ENCODE peak calls at places on chromosomes 1 and 21, in nine cellular contexts. M, L, A, O, P, T, G, W and V are unnamed samples.

GRCh38 chr21:46295996-46296752 is 10.0 kb downstream of the YBEY start:
- DNase-seq in M (peak), L (peak), A (peak), O (peak), P (peak), T (peak), G (peak), W (peak), V (no peak)

GRCh38 chr1:184755226-184756065 is 788 bp upstream of the EDEM3 start:
- DNase-seq in M (no peak), L (peak), A (no peak), O (peak), P (no peak), T (no peak), G (no peak), W (peak), V (no peak)

GRCh38 chr1:167221126-167221803 is 579 bp downstream of the POU2F1 start:
- DNase-seq in M (peak), L (no peak), A (peak), O (peak), P (no peak), T (no peak), G (no peak), W (no peak), V (no peak)

GRCh38 chr1:237873487-237873927 is 17.2 kb downstream of the ZP4 start:
- DNase-seq in M (no peak), L (peak), A (no peak), O (no peak), P (no peak), T (no peak), G (peak), W (peak), V (no peak)

GRCh38 chr1:183995322-183996035 is 42.0 kb downstream of the COLGALT2 start:
- DNase-seq in M (no peak), L (peak), A (no peak), O (peak), P (no peak), T (no peak), G (peak), W (no peak), V (no peak)

GRCh38 chr1:3821004-3821933 is 25.0 kb upstream of the LRRC47 start:
- DNase-seq in M (no peak), L (no peak), A (no peak), O (no peak), P (peak), T (no peak), G (no peak), W (peak), V (peak)

GRCh38 chr21:42524341-42525227 is 10.9 kb downstream of the SLC37A1 start:
- DNase-seq in M (peak), L (peak), A (peak), O (peak), P (no peak), T (peak), G (peak), W (no peak), V (no peak)

GRCh38 chr1:167957710-167958109 is 20.8 kb upstream of the MPC2 start:
- DNase-seq in M (no peak), L (no peak), A (no peak), O (no peak), P (no peak), T (no peak), G (peak), W (no peak), V (no peak)

GRCh38 chr1:40783001-40783905 is at the start of gene KCNQ4:
- DNase-seq in M (no peak), L (no peak), A (peak), O (peak), P (peak), T (peak), G (no peak), W (peak), V (no peak)

GRCh38 chr1:2466834-2467554 is 9.1 kb upstream of the PLCH2 start:
- DNase-seq in M (no peak), L (no peak), A (no peak), O (no peak), P (no peak), T (peak), G (no peak), W (no peak), V (no peak)

GRCh38 chr1:170590921-170591705 is 59.1 kb downstream of the GORAB start:
- DNase-seq in M (no peak), L (no peak), A (no peak), O (no peak), P (no peak), T (no peak), G (no peak), W (no peak), V (no peak)

GRCh38 chr21:24903954-24904635 is 703.2 kb downstream of the MRPL39 start:
- DNase-seq in M (no peak), L (no peak), A (no peak), O (no peak), P (no peak), T (no peak), G (no peak), W (no peak), V (no peak)

GRCh38 chr21:34726627-34727337 is 58.0 kb downstream of the CLIC6 start:
- DNase-seq in M (no peak), L (no peak), A (no peak), O (no peak), P (no peak), T (no peak), G (peak), W (no peak), V (no peak)

GRCh38 chr1:36352141-36352909 is 28.9 kb upstream of the EVA1B start:
- DNase-seq in M (no peak), L (peak), A (no peak), O (no peak), P (no peak), T (no peak), G (peak), W (peak), V (no peak)

GRCh38 chr1:44707959-44708831 is 22.8 kb downstream of the RNU5D-1 start:
- DNase-seq in M (peak), L (peak), A (no peak), O (no peak), P (no peak), T (peak), G (peak), W (peak), V (no peak)

GRCh38 chr1:171877711-171878110 is 36.4 kb downstream of the DNM3 start:
- DNase-seq in M (no peak), L (no peak), A (no peak), O (peak), P (no peak), T (peak), G (no peak), W (no peak), V (no peak)

GRCh38 chr1:201539561-201540404 is 856 bp downstream of the NAV1 start:
- DNase-seq in M (peak), L (peak), A (peak), O (peak), P (peak), T (no peak), G (peak), W (peak), V (peak)

GRCh38 chr1:201537028-201537427 is 1.9 kb upstream of the NAV1 start:
- DNase-seq in M (no peak), L (no peak), A (no peak), O (no peak), P (no peak), T (no peak), G (no peak), W (no peak), V (no peak)

GRCh38 chr1:201537966-201538617 is 835 bp upstream of the NAV1 start:
- DNase-seq in M (no peak), L (no peak), A (no peak), O (peak), P (no peak), T (no peak), G (no peak), W (peak), V (no peak)

GRCh38 chr1:201537467-201537866 is 1.5 kb upstream of the NAV1 start:
- DNase-seq in M (no peak), L (no peak), A (no peak), O (no peak), P (no peak), T (no peak), G (no peak), W (no peak), V (no peak)

DNA sequence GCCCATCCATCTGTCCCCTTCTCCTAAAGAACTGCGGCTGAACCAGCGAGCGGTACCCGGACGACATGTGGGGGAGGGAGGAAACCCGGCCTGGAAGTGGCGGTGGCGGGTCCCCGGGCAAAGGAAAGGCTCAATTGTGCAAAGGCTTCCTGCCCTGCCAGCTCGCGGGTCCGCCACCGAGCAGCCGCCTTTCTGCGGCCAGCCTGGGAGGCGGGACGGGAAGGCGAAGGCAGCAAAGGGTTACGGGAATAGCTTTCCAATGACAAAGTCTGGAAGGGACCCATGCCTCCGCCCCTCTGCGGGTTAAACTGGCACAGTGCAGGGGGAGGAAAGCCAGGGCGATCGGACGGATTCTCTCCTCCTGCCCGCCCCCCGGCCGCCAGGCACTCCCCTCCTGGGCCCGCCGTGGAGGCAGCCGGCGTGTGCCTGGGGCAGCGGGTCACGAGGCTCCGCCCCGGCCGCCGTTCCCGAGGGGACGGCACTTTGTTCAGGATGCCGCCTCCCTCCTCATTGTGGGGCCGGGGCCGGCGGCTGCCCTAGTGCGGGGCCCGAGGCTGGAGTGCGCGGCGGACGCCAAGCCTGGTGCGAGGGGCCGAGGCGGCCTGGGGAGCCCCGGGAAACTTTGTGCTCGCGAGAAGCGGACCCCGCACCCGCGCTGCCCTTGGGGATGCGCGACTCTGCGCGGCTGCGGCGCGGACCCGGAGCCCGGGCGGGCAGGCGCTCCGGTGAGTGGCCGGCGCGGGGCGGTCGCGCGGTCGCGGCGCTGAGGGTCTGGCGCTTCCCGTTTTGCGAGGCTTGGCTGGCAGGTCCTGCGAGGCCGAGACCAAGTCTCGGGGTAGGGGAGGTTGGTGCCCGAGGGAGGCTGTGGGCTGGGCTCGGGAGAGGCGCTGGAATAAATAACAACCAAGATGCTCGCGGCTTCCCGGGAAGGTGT is at the start of gene NAV1:
- DNase-seq in M (peak), L (peak), A (peak), O (peak), P (peak), T (no peak), G (peak), W (peak), V (no peak)
- TF ChIP-seq CTCF in M (no peak), L (no peak), A (no peak), O (no peak), P (no peak), T (no peak), G (no peak), W (no peak), V (no peak)

GRCh38 chr21:27251752-27252151 is 284.9 kb upstream of the ADAMTS5 start:
- DNase-seq in M (no peak), L (no peak), A (no peak), O (no peak), P (no peak), T (no peak), G (no peak), W (no peak), V (no peak)
- TF ChIP-seq CTCF in M (no peak), L (no peak), A (no peak), O (no peak), P (no peak), T (no peak), G (no peak), W (no peak), V (no peak)

GRCh38 chr1:13548281-13548680 is 34.5 kb upstream of the LRRC38 start:
- DNase-seq in M (no peak), L (no peak), A (no peak), O (no peak), P (no peak), T (no peak), G (no peak), W (no peak), V (no peak)
- TF ChIP-seq CTCF in M (no peak), L (no peak), A (no peak), O (no peak), P (no peak), T (no peak), G (no peak), W (no peak), V (no peak)

GRCh38 chr1:1013922-1014617 is 773 bp downstream of the ISG15 start:
- DNase-seq in M (no peak), L (no peak), A (no peak), O (peak), P (peak), T (no peak), G (peak), W (peak), V (no peak)

GRCh38 chr1:1011388-1011949 is 1.8 kb upstream of the ISG15 start:
- DNase-seq in M (no peak), L (no peak), A (peak), O (no peak), P (no peak), T (no peak), G (no peak), W (no peak), V (no peak)

GRCh38 chr1:1013105-1013921 is at the start of gene ISG15:
- DNase-seq in M (peak), L (peak), A (peak), O (peak), P (peak), T (peak), G (peak), W (peak), V (no peak)

GRCh38 chr1:1019122-1019999 is 559 bp upstream of the AGRN start:
- DNase-seq in M (no peak), L (peak), A (peak), O (peak), P (peak), T (peak), G (peak), W (peak), V (no peak)

DNA sequence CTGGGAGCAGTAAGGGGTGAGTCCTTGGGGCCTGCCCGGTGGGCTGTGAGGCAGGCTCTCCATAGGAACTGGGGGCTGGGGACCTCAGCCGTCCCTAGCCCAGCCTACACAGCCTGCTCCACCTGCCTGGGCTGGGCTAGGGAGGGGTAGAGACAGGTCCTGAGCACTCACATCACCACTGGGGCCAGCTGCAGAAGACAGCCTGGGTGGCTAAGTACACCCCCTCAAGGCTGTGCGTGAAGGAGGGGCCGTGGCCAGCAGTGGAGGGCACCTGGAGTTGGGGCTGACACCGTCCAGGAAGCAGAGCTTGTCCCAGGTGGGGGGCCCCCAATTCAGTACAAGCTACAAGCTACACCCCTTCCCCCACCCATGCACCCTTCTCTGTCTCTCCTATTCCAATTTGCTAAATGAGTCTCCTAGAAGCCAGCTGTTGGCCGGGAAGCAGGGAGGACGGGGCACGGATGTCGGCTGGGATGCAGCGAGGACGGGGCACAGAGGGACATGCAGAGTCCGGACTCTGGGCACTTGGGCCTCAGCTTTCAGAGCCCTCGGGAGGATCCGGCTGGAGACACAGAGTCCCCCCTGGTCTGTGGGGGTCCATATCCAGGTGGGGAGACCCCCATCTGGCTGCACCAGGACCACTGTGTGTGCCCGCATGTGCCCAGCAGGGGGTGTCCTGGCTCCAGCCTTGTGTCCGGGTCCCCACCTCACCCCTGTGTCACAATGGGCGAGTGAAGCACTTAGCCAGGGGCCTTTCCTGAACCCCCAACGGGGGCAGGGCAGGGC is 1.8 kb downstream of the ISG15 start:
- DNase-seq in M (no peak), L (no peak), A (no peak), O (peak), P (peak), T (no peak), G (no peak), W (no peak), V (no peak)
- TF ChIP-seq CTCF in M (no peak), L (peak), A (no peak), O (peak), P (peak), T (peak), G (peak), W (peak), V (no peak)

DNA sequence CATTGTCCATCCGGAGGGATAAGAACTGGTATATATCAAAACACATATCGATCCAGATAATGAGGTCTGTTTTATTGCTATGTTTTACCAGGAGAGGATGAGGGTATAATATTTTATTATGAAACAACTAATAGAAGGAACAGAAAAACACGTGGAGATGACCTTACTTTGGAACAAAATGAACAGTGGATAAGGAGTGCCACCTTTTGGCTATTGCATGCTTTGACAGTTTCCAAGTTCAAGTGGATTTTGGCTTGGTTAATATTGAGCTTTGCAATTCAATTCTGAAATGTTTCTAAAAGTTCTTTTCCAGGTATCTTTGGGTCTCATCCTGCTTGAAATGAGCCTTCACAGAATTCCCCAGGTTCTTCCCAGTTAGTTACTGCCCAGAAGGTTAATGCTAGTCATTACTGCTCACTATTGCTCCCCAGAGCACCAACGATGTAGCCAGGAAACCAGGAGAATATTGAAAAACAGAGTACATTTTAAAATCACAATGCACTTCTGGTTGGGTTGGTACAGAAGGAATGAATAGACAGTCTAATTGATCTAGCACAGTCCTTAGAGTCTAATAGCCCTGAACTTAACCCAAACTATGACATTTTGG is 45.5 kb downstream of the ZC3H11B start:
- DNase-seq in M (no peak), L (peak), A (no peak), O (no peak), P (no peak), T (peak), G (peak), W (peak), V (no peak)
- TF ChIP-seq CTCF in M (no peak), L (peak), A (no peak), O (peak), P (peak), T (peak), G (peak), W (peak), V (peak)

DNA sequence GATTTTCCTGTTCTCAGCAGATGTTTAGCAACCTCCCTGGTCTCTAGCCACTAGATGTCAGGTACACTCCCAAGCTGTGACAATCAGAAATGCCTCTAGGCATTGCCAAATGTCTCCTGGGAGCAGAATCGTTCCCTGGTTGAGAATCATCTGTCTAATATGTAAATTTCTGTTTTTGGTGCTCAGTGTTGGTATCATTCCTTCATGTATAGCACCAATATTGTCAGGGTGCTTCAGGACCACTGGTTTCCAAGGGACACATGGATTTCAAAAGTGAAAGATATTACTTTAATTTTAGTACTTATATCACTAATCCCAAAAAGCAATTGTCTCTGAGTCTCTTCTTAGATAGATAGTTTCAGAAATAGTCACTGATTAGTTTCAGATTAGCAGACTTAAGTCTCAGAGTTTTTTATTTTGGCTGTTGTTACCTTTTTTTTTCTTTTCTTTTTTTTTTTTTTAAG is 160.1 kb downstream of the PTPRC start:
- DNase-seq in M (no peak), L (no peak), A (no peak), O (no peak), P (no peak), T (peak), G (no peak), W (peak), V (no peak)
- TF ChIP-seq CTCF in M (no peak), L (no peak), A (no peak), O (no peak), P (peak), T (no peak), G (no peak), W (peak), V (peak)